ENCODE peak calls at places on chromosome 16, in five cellular contexts. C is nephron progenitor cell; X is HTR-8/SVneo; Q is H54; K is stimulated activated naive CD8-positive, alpha-beta T cell treated with anti-CD3 and anti-CD28 coated beads, Interleukin-15, Interleukin-2, amounts not matched to agents 100 U/mL and 50 U/mL, for 24 hours. A is an unnamed sample.

GRCh38 chr16:58426095-58426494 is 33.8 kb downstream of the GINS3 start:
- DNase-seq in C (no peak), X (no peak), Q (no peak), K (peak), A (no peak)

GRCh38 chr16:55411231-55411630 is 67.8 kb upstream of the MMP2 start:
- DNase-seq in C (no peak), X (no peak), Q (no peak), K (no peak), A (no peak)

GRCh38 chr16:58329147-58329546 is 34.3 kb upstream of the PRSS54 start:
- DNase-seq in C (no peak), X (no peak), Q (no peak), K (no peak), A (no peak)

GRCh38 chr16:14502932-14503741 is 126.9 kb downstream of the PARN start:
- DNase-seq in C (no peak), X (no peak), Q (no peak), K (no peak), A (no peak)

GRCh38 chr16:78125112-78125844 is 25.8 kb downstream of the WWOX start:
- DNase-seq in C (no peak), X (no peak), Q (no peak), K (no peak), A (no peak)

GRCh38 chr16:67430504-67431076 is 331 bp upstream of the HSD11B2 start:
- DNase-seq in C (peak), X (no peak), Q (no peak), K (peak), A (peak)

GRCh38 chr16:75293173-75293572 is 41.7 kb upstream of the BCAR1 start:
- DNase-seq in C (no peak), X (no peak), Q (no peak), K (no peak), A (no peak)

GRCh38 chr16:88305176-88305575 is 77.6 kb upstream of the ZNF469 start:
- DNase-seq in C (no peak), X (no peak), Q (no peak), K (no peak), A (no peak)

GRCh38 chr16:64133396-64133795 is 988.5 kb downstream of the CDH11 start:
- DNase-seq in C (no peak), X (no peak), Q (no peak), K (no peak), A (no peak)

GRCh38 chr16:89924298-89924924 is 1.3 kb downstream of the TUBB3 start:
- DNase-seq in C (peak), X (no peak), Q (no peak), K (peak), A (no peak)

GRCh38 chr16:9077001-9077809 is 14.2 kb upstream of the HAPSTR1 start:
- DNase-seq in C (no peak), X (peak), Q (peak), K (peak), A (no peak)

A was measured in naive thymus-derived CD8-positive, alpha-beta T cell.